ENCODE peak calls at places on chromosome 14, in six cellular contexts. U is transverse colon, E is stomach, V is suprapubic skin, F is SK-N-SH, M is HepG2. R is an unnamed sample.

GRCh38 chr14:77375973-77376372 is 921 bp downstream of the TMED8 start:
- DNase-seq in F (no peak), V (no peak), E (no peak), U (no peak), M (no peak), R (no peak)

GRCh38 chr14:22303589-22304195 is 285.3 kb downstream of the DAD1 start:
- DNase-seq in V (no peak), U (no peak), F (peak; percentile 4), E (no peak), M (no peak), R (no peak)

GRCh38 chr14:71905031-71905430 is 27.2 kb upstream of the RGS6 start:
- DNase-seq in U (no peak), E (no peak), M (no peak), F (no peak), V (no peak), R (peak; percentile 34)

GRCh38 chr14:35261774-35262173 is 30.4 kb upstream of the PSMA6 start:
- DNase-seq in M (no peak), F (no peak), U (no peak), E (no peak), V (no peak), R (no peak)

GRCh38 chr14:35532783-35533356 is 1.1 kb upstream of the INSM2 start:
- DNase-seq in F (no peak), V (no peak), M (no peak), U (no peak), E (no peak), R (no peak)

GRCh38 chr14:49050836-49051235 is 535.3 kb downstream of the RPS29 start:
- DNase-seq in V (no peak), U (no peak), M (no peak), F (no peak), E (no peak), R (no peak)

GRCh38 chr14:59630281-59630963 is 53.8 kb upstream of the CCDC175 start:
- DNase-seq in U (no peak), F (peak; percentile 89), V (no peak), E (no peak), M (no peak), R (no peak)

GRCh38 chr14:92460541-92460915 is 53.1 kb upstream of the RIN3 start:
- DNase-seq in F (no peak), M (no peak), U (no peak), E (peak; percentile 8), V (no peak), R (no peak)

GRCh38 chr14:69880051-69880487 is 853 bp downstream of the SMOC1 start:
- DNase-seq in V (no peak), M (peak; percentile 46), U (no peak), F (no peak), E (no peak), R (no peak)

GRCh38 chr14:102209224-102209966 is 69.7 kb downstream of the WDR20 start:
- DNase-seq in F (peak; percentile 67), M (peak; percentile 58), V (no peak), E (no peak), U (no peak), R (no peak)

GRCh38 chr14:26255213-26255612 is 342.6 kb downstream of the NOVA1 start:
- DNase-seq in F (no peak), V (no peak), M (no peak), U (no peak), E (no peak), R (no peak)

GRCh38 chr14:22280497-22281321 is 308.3 kb downstream of the DAD1 start:
- DNase-seq in F (no peak), E (no peak), V (no peak), U (no peak), M (no peak), R (no peak)

GRCh38 chr14:36096090-36096489 is 80.4 kb downstream of the PTCSC3 start:
- DNase-seq in V (no peak), U (no peak), F (no peak), E (no peak), M (no peak), R (no peak)

GRCh38 chr14:95503365-95504134 is 12.9 kb downstream of the SYNE3 start:
- DNase-seq in E (no peak), V (no peak), U (no peak), F (no peak), M (no peak), R (no peak)

GRCh38 chr14:87894920-87895319 is 98.1 kb downstream of the GALC start:
- DNase-seq in V (no peak), U (no peak), F (no peak), E (no peak), M (no peak), R (no peak)

GRCh38 chr14:32078794-32079663 is 1.9 kb downstream of the ARHGAP5 start:
- DNase-seq in F (no peak), V (no peak), U (no peak), E (no peak), M (peak; percentile 96), R (no peak)

GRCh38 chr14:92451245-92451644 is 62.3 kb upstream of the RIN3 start:
- DNase-seq in M (no peak), V (no peak), F (no peak), E (no peak), U (no peak), R (no peak)

GRCh38 chr14:64811676-64812075 is 68.0 kb downstream of the SPTB start:
- DNase-seq in U (no peak), M (no peak), E (no peak), V (no peak), F (no peak), R (no peak)

GRCh38 chr14:45679852-45680251 is 426.9 kb upstream of the MIS18BP1 start:
- DNase-seq in M (no peak), E (no peak), F (no peak), U (no peak), V (no peak), R (no peak)

GRCh38 chr14:60116181-60116580 is 24.5 kb downstream of the PCNX4 start:
- DNase-seq in V (no peak), M (no peak), E (no peak), F (no peak), U (no peak), R (no peak)

GRCh38 chr14:73477618-73478266 is 13.0 kb upstream of the RIOX1 start:
- DNase-seq in E (no peak), V (no peak), M (no peak), F (no peak), U (no peak), R (no peak)

GRCh38 chr14:67199016-67199415 is 9.8 kb downstream of the GARIN2 start:
- DNase-seq in V (no peak), U (no peak), E (no peak), M (no peak), F (no peak), R (no peak)

GRCh38 chr14:59150990-59151389 is 37.5 kb upstream of the DAAM1 start:
- DNase-seq in U (no peak), V (no peak), F (no peak), M (no peak), E (no peak), R (no peak)

GRCh38 chr14:39040529-39040928 is 62.5 kb downstream of the SEC23A start:
- DNase-seq in V (no peak), F (no peak), U (no peak), E (no peak), M (no peak), R (no peak)

GRCh38 chr14:32049361-32050103 is 27.6 kb upstream of the ARHGAP5 start:
- DNase-seq in U (no peak), E (no peak), V (no peak), F (no peak), M (no peak), R (no peak)

GRCh38 chr14:97697772-97698171 is 900.6 kb downstream of the VRK1 start:
- DNase-seq in M (no peak), F (no peak), V (no peak), U (no peak), E (no peak), R (no peak)
- TF ChIP-seq EP300 in M (no peak), F (no peak), V (no peak), U (no peak), E (no peak), R (no peak)

GRCh38 chr14:105066285-105067071 is 1.2 kb upstream of the GPR132 start:
- DNase-seq in V (peak; percentile 67), E (no peak), M (no peak), F (no peak), U (no peak), R (no peak)

GRCh38 chr14:105067969-105068301 is 2.7 kb upstream of the GPR132 start:
- DNase-seq in F (no peak), U (no peak), V (peak; percentile 63), M (no peak), E (no peak), R (no peak)

GRCh38 chr14:105065280-105066228 is at the start of gene GPR132:
- DNase-seq in E (peak; percentile 63), U (peak; percentile 76), M (no peak), V (peak; percentile 77), F (no peak), R (no peak)

GRCh38 chr14:105068818-105069217 is 3.6 kb upstream of the GPR132 start:
- DNase-seq in U (no peak), M (no peak), F (no peak), V (no peak), E (no peak), R (no peak)

DNA sequence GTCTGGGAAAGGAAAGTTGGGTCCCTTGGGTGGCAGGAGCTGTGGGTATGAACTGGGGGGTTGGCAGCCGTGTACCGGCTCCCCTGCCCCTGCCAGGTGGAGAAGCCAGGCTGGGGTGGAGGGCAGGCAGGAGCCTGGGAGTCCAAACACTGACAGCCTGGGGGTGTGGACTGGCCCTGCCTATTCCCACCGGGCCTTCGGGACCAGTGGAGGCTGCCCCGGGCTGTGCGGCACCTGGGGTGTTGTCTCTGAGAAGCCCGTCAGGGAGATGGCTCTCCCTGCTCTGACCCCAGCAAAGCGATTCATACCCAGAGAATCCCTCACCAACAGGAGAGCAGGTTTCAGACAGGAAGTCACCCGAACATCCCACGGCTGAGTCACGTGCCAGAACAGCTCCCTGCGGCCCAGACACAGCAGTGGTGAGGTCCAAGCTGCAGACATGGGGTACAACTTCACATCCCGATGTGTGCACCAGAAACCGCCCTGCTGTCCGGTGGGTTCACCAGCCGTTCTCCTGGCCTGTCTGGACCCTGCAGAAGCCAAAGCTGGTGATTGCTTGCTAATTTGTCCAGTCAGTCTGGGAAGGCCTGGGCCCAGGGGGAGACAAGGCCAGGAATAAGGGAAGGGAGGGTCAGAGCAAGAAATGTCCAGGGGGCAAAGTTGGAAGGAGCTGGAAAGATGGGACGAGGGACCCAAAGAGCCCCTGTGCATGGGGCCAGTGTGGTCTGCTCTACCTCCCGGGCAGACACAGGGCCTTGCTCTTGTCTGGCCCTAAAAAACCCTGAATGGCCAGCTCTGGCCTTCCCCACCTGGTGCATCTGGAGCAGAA is 2.1 kb upstream of the GPR132 start:
- DNase-seq in M (no peak), U (no peak), F (no peak), E (no peak), V (no peak), R (no peak)
- TF ChIP-seq POLR2AphosphoS5 in M (no peak), U (no peak), F (no peak), E (no peak), V (no peak), R (no peak)

GRCh38 chr14:85817430-85817829 is 287.5 kb downstream of the FLRT2 start:
- DNase-seq in F (no peak), V (no peak), U (no peak), M (no peak), E (no peak), R (no peak)
- TF ChIP-seq EP300 in F (no peak), V (no peak), U (no peak), M (no peak), E (no peak), R (no peak)

DNA sequence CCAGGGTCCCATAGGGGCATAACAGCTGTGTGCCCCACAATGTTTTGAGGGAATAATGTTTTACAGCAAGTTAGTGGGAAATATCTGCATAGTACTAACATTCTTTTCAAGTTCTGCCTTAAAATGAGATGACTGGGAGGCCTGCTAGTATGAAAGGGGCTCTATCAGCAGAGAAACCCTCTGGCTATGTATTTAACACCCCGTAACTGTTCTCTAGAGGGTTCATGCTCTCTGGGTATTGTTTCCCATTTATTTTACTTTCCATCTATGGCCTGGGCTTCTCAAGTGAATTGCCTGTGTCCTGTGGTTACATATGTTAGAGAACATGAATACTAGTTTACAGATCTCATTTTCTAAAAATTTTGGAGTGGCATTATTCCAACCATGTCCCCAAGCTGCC is 37.4 kb downstream of the GNG2 start:
- DNase-seq in M (no peak), V (no peak), F (no peak), U (no peak), E (no peak), R (no peak)
- TF ChIP-seq POLR2AphosphoS5 in M (no peak), V (no peak), F (no peak), U (no peak), E (no peak), R (no peak)

R was measured in esophagus muscularis mucosa.